ENCODE peak calls at places on chromosomes 16 and 17, in seven cellular contexts. One of them, this sample, is unnamed.

GRCh38 chr17:45234641-45235040 is 13.0 kb downstream of the FMNL1 start:
- DNase-seq in ovary: no peak
- DNase-seq in stomach: no peak
- DNase-seq in neural crest cell: no peak
- DNase-seq in D721Med: no peak
- DNase-seq in cardiac fibroblast: no peak
- DNase-seq in tibial nerve: no peak
- DNase-seq in this sample: no peak

GRCh38 chr17:48601528-48602430 is 3.0 kb downstream of the HOXB6 start:
- DNase-seq in neural crest cell: no peak
- DNase-seq in D721Med: no peak
- DNase-seq in cardiac fibroblast: no peak
- DNase-seq in tibial nerve: no peak
- DNase-seq in stomach: no peak
- DNase-seq in ovary: no peak
- DNase-seq in this sample: no peak

GRCh38 chr17:29412780-29413565 is 22.8 kb downstream of the TAOK1 start:
- DNase-seq in neural crest cell: no peak
- DNase-seq in D721Med: no peak
- DNase-seq in tibial nerve: no peak
- DNase-seq in cardiac fibroblast: peak
- DNase-seq in ovary: no peak
- DNase-seq in stomach: no peak
- DNase-seq in this sample: peak

GRCh38 chr17:66678061-66678460 is 156.9 kb upstream of the CACNG5 start:
- DNase-seq in ovary: no peak
- DNase-seq in neural crest cell: no peak
- DNase-seq in D721Med: no peak
- DNase-seq in tibial nerve: no peak
- DNase-seq in cardiac fibroblast: no peak
- DNase-seq in stomach: no peak
- DNase-seq in this sample: no peak

GRCh38 chr17:31580331-31581021 is 189.0 kb downstream of the RAB11FIP4 start:
- DNase-seq in D721Med: no peak
- DNase-seq in ovary: no peak
- DNase-seq in stomach: peak
- DNase-seq in neural crest cell: no peak
- DNase-seq in cardiac fibroblast: peak
- DNase-seq in tibial nerve: no peak
- DNase-seq in this sample: peak

GRCh38 chr17:20263595-20263994 is 203.7 kb downstream of the LGALS9B start:
- DNase-seq in cardiac fibroblast: peak
- DNase-seq in tibial nerve: no peak
- DNase-seq in neural crest cell: no peak
- DNase-seq in D721Med: no peak
- DNase-seq in stomach: no peak
- DNase-seq in ovary: no peak
- DNase-seq in this sample: peak

GRCh38 chr16:75043175-75043937 is 44.5 kb downstream of the ZNRF1 start:
- DNase-seq in ovary: no peak
- DNase-seq in D721Med: no peak
- DNase-seq in cardiac fibroblast: no peak
- DNase-seq in stomach: no peak
- DNase-seq in tibial nerve: no peak
- DNase-seq in neural crest cell: no peak
- DNase-seq in this sample: no peak

GRCh38 chr17:38798614-38799500 is 499 bp downstream of the PIP4K2B start:
- DNase-seq in stomach: peak
- DNase-seq in tibial nerve: peak
- DNase-seq in neural crest cell: peak
- DNase-seq in D721Med: no peak
- DNase-seq in ovary: no peak
- DNase-seq in cardiac fibroblast: peak
- DNase-seq in this sample: peak

GRCh38 chr17:47277921-47278320 is 24.3 kb downstream of the ITGB3 start:
- DNase-seq in cardiac fibroblast: no peak
- DNase-seq in ovary: no peak
- DNase-seq in D721Med: no peak
- DNase-seq in stomach: no peak
- DNase-seq in tibial nerve: no peak
- DNase-seq in neural crest cell: no peak
- DNase-seq in this sample: no peak

GRCh38 chr17:31251075-31251474 is 46.0 kb downstream of the OMG start:
- DNase-seq in stomach: no peak
- DNase-seq in tibial nerve: no peak
- DNase-seq in cardiac fibroblast: peak
- DNase-seq in neural crest cell: no peak
- DNase-seq in ovary: no peak
- DNase-seq in D721Med: no peak
- DNase-seq in this sample: peak

GRCh38 chr16:69772560-69773254 is 10.6 kb downstream of the WWP2 start:
- DNase-seq in tibial nerve: no peak
- DNase-seq in stomach: no peak
- DNase-seq in cardiac fibroblast: peak
- DNase-seq in neural crest cell: no peak
- DNase-seq in ovary: no peak
- DNase-seq in D721Med: no peak
- DNase-seq in this sample: peak

GRCh38 chr16:84714028-84714427 is 14.2 kb downstream of the USP10 start:
- DNase-seq in tibial nerve: no peak
- DNase-seq in D721Med: no peak
- DNase-seq in cardiac fibroblast: no peak
- DNase-seq in stomach: no peak
- DNase-seq in ovary: no peak
- DNase-seq in neural crest cell: no peak
- DNase-seq in this sample: no peak

GRCh38 chr16:60166-60565 is 6.5 kb downstream of the SNRNP25 start:
- DNase-seq in stomach: no peak
- DNase-seq in cardiac fibroblast: no peak
- DNase-seq in tibial nerve: no peak
- DNase-seq in ovary: peak
- DNase-seq in D721Med: no peak
- DNase-seq in neural crest cell: no peak
- DNase-seq in this sample: no peak

GRCh38 chr17:37220609-37220953 is 155.2 kb upstream of the C17orf78 start:
- DNase-seq in stomach: no peak
- DNase-seq in ovary: no peak
- DNase-seq in D721Med: no peak
- DNase-seq in neural crest cell: no peak
- DNase-seq in tibial nerve: no peak
- DNase-seq in cardiac fibroblast: peak
- DNase-seq in this sample: peak

GRCh38 chr16:53429221-53429943 is 4.9 kb upstream of the RBL2 start:
- DNase-seq in stomach: no peak
- DNase-seq in tibial nerve: no peak
- DNase-seq in ovary: no peak
- DNase-seq in D721Med: no peak
- DNase-seq in neural crest cell: no peak
- DNase-seq in cardiac fibroblast: peak
- DNase-seq in this sample: peak

GRCh38 chr17:77009877-77010276 is 130.9 kb upstream of the SEC14L1 start:
- DNase-seq in stomach: no peak
- DNase-seq in ovary: no peak
- DNase-seq in D721Med: no peak
- DNase-seq in tibial nerve: no peak
- DNase-seq in neural crest cell: no peak
- DNase-seq in cardiac fibroblast: no peak
- DNase-seq in this sample: no peak

GRCh38 chr17:77010667-77011066 is 130.1 kb upstream of the SEC14L1 start:
- DNase-seq in tibial nerve: no peak
- DNase-seq in neural crest cell: no peak
- DNase-seq in D721Med: no peak
- DNase-seq in ovary: no peak
- DNase-seq in stomach: no peak
- DNase-seq in cardiac fibroblast: no peak
- DNase-seq in this sample: no peak

DNA sequence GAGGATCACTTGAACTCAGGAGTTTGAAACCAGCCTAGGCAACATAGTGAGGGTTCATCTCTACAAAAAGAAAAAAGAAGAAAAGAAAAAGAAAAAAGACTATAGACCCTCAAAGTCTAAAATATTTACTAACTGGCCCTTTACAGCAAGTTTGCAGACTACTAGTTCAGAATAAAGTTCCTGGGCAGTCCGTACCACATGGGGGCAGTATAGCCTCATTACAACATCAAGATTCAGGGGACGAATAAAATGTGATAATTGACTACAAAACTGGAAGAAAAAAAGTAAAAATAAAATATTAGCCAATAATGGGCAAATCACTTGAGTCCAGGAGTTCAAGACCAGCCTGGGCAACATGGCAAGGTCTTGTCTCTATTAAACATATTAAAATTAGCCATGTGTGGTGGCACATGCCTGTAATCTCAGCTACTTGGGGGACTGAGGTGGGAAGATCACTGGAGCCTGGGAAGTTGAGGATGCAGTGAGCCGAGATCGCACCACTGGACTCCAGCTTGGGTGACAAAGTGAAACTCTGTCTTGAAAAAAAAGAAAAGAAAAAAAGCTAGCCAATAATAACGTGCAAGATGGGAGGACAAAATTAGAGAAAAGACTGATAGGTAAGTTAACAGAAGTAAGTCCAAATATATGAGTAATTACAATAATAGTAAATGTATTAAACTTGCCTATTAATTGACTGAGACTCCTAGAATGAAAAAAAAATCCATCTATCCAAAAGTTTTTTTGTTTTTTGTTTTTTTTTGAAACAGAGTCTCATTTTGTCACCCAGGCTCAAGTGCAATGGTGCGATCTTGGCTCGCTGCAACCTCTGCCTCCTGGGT is 129.4 kb upstream of the SEC14L1 start:
- DNase-seq in D721Med: no peak
- DNase-seq in tibial nerve: peak
- DNase-seq in ovary: no peak
- DNase-seq in cardiac fibroblast: peak
- DNase-seq in stomach: peak
- DNase-seq in neural crest cell: peak
- DNase-seq in this sample: peak
- TF ChIP-seq CTCF in D721Med: peak
- TF ChIP-seq CTCF in tibial nerve: no peak
- TF ChIP-seq CTCF in ovary: no peak
- TF ChIP-seq CTCF in cardiac fibroblast: peak
- TF ChIP-seq CTCF in stomach: no peak
- TF ChIP-seq CTCF in neural crest cell: peak
- TF ChIP-seq CTCF in this sample: peak

DNA sequence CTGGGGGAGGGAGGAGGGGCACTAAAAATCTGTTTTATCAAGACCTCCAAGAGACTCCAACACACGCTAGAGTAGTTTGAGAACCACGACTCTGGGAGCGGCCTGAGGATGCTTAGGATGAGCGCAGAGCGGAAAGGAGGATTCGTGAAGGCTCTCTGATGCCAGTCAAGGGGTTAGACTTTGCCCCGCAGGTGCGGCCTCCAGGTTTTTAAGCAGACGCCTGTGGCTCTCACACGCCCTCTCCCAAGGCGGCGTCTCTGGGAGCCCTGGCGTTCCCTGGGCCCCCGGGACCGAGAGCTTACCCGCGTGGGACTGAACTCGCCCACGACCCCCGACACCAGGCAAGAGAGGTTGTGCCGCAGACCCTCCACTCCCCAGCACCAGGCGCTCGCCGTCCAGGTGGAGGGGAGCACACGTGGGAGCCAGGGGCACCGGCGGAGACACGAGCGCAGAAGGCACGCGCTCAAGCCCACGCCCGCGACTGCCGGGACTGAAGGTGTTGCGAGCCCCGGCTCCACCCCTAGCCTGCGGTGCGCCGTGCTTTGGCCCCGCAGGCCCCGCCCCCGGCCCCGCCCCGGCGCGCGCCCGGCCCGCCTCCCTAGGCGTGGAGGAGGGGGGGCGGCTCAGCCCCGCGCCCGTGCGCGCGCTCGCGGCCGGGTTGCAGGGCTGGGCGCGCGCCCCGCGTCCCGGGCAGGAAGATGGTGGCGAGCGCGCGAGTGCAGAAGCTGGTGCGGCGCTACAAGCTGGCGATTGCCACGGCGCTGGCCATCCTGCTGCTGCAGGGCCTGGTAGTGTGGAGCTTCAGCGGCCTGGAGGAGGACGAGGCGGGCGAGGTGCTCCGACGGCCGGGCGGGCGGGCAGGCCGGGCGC is at the start of gene XYLT2:
- DNase-seq in neural crest cell: peak
- DNase-seq in cardiac fibroblast: peak
- DNase-seq in D721Med: peak
- DNase-seq in stomach: peak
- DNase-seq in ovary: peak
- DNase-seq in tibial nerve: peak
- DNase-seq in this sample: peak
- TF ChIP-seq CTCF in neural crest cell: no peak
- TF ChIP-seq CTCF in cardiac fibroblast: no peak
- TF ChIP-seq CTCF in D721Med: no peak
- TF ChIP-seq CTCF in stomach: no peak
- TF ChIP-seq CTCF in ovary: no peak
- TF ChIP-seq CTCF in tibial nerve: no peak
- TF ChIP-seq CTCF in this sample: no peak

GRCh38 chr16:25135239-25135878 is 23.8 kb downstream of the LCMT1 start:
- DNase-seq in D721Med: no peak
- DNase-seq in ovary: no peak
- DNase-seq in neural crest cell: no peak
- DNase-seq in stomach: no peak
- DNase-seq in tibial nerve: no peak
- DNase-seq in cardiac fibroblast: peak
- DNase-seq in this sample: peak
- TF ChIP-seq CTCF in D721Med: peak
- TF ChIP-seq CTCF in ovary: no peak
- TF ChIP-seq CTCF in neural crest cell: no peak
- TF ChIP-seq CTCF in stomach: no peak
- TF ChIP-seq CTCF in tibial nerve: no peak
- TF ChIP-seq CTCF in cardiac fibroblast: peak
- TF ChIP-seq CTCF in this sample: peak

GRCh38 chr16:26705346-26705745 is 361.4 kb upstream of the C16orf82 start:
- DNase-seq in tibial nerve: no peak
- DNase-seq in cardiac fibroblast: no peak
- DNase-seq in ovary: no peak
- DNase-seq in D721Med: no peak
- DNase-seq in stomach: no peak
- DNase-seq in neural crest cell: no peak
- DNase-seq in this sample: no peak

GRCh38 chr16:26710475-26710874 is 356.3 kb upstream of the C16orf82 start:
- DNase-seq in cardiac fibroblast: no peak
- DNase-seq in stomach: no peak
- DNase-seq in D721Med: no peak
- DNase-seq in tibial nerve: no peak
- DNase-seq in ovary: no peak
- DNase-seq in neural crest cell: no peak
- DNase-seq in this sample: no peak

GRCh38 chr16:26709754-26710153 is 357.0 kb upstream of the C16orf82 start:
- DNase-seq in stomach: no peak
- DNase-seq in D721Med: no peak
- DNase-seq in cardiac fibroblast: no peak
- DNase-seq in neural crest cell: no peak
- DNase-seq in tibial nerve: no peak
- DNase-seq in ovary: no peak
- DNase-seq in this sample: no peak

DNA sequence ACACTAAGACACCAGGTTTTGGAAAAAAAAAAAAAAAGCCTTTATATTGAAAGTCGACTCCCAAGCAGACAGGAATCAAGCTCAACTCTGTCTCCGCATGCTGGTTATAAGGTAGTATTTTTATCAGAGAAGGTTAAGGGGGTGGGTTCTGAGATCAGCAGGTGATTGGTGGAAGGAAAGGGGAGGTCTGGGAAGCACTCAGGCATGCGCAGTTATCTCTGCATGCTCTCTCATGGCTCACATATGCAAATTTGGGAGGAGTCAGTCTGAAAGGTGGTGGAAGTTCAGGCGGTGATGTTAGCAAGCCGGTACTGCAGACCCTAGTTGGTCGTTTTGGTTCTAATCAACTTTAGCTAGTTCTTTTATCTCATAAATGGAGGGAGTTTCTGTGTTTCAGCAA is 357.6 kb upstream of the C16orf82 start:
- DNase-seq in stomach: no peak
- DNase-seq in neural crest cell: no peak
- DNase-seq in cardiac fibroblast: no peak
- DNase-seq in ovary: no peak
- DNase-seq in D721Med: no peak
- DNase-seq in tibial nerve: no peak
- DNase-seq in this sample: no peak
- TF ChIP-seq CTCF in stomach: no peak
- TF ChIP-seq CTCF in neural crest cell: no peak
- TF ChIP-seq CTCF in cardiac fibroblast: no peak
- TF ChIP-seq CTCF in ovary: no peak
- TF ChIP-seq CTCF in D721Med: no peak
- TF ChIP-seq CTCF in tibial nerve: no peak
- TF ChIP-seq CTCF in this sample: no peak